ENCODE peak calls at places on chromosomes 12 and 14, in nine cellular contexts. Z, G, M, J, W, U, I, R and D are unnamed samples.

GRCh38 chr14:94099006-94099405 is 11.5 kb upstream of the IFI27 start:
- DNase-seq in Z (no peak), G (no peak), M (no peak), J (no peak), W (no peak), U (no peak), I (no peak), R (no peak), D (no peak)

GRCh38 chr12:121858662-121859572 is at the start of gene HPD:
- DNase-seq in Z (no peak), G (peak), M (peak), J (peak), W (peak), U (peak), I (peak), R (peak), D (no peak)

GRCh38 chr12:54688309-54689033 is 40.3 kb upstream of the DCD start:
- DNase-seq in Z (no peak), G (no peak), M (no peak), J (no peak), W (no peak), U (no peak), I (no peak), R (no peak), D (no peak)

GRCh38 chr14:23442721-23443356 is 7.4 kb upstream of the MYH7 start:
- DNase-seq in Z (no peak), G (no peak), M (no peak), J (no peak), W (no peak), U (peak), I (no peak), R (no peak), D (no peak)

GRCh38 chr12:114220311-114220710 is 185.6 kb downstream of the TBX5 start:
- DNase-seq in Z (no peak), G (no peak), M (no peak), J (no peak), W (no peak), U (no peak), I (no peak), R (no peak), D (no peak)

GRCh38 chr14:104784218-104784568 is 11.4 kb downstream of the AKT1 start:
- DNase-seq in Z (no peak), G (no peak), M (no peak), J (peak), W (no peak), U (no peak), I (no peak), R (no peak), D (no peak)

GRCh38 chr14:32785585-32785984 is 153.1 kb upstream of the NPAS3 start:
- DNase-seq in Z (no peak), G (no peak), M (no peak), J (no peak), W (no peak), U (no peak), I (no peak), R (no peak), D (no peak)

GRCh38 chr12:8629486-8630033 is 16.9 kb upstream of the AICDA start:
- DNase-seq in Z (no peak), G (no peak), M (no peak), J (no peak), W (no peak), U (no peak), I (no peak), R (no peak), D (no peak)

GRCh38 chr14:62428429-62429203 is 616.6 kb downstream of the KCNH5 start:
- DNase-seq in Z (no peak), G (peak), M (no peak), J (no peak), W (no peak), U (no peak), I (no peak), R (no peak), D (no peak)

GRCh38 chr12:20367731-20368652 is at the start of gene PDE3A:
- DNase-seq in Z (no peak), G (no peak), M (no peak), J (peak), W (peak), U (peak), I (peak), R (peak), D (no peak)

GRCh38 chr14:101577221-101577909 is 16.1 kb downstream of the DIO3 start:
- DNase-seq in Z (no peak), G (no peak), M (no peak), J (no peak), W (no peak), U (no peak), I (no peak), R (no peak), D (no peak)

GRCh38 chr12:96698965-96699364 is 208.1 kb upstream of the NEDD1 start:
- DNase-seq in Z (no peak), G (peak), M (no peak), J (no peak), W (no peak), U (no peak), I (no peak), R (no peak), D (no peak)

GRCh38 chr12:132084681-132085635 is 59.2 kb downstream of the DDX51 start:
- DNase-seq in Z (no peak), G (peak), M (no peak), J (peak), W (peak), U (peak), I (peak), R (peak), D (peak)

GRCh38 chr14:101884537-101885253 is 79.7 kb upstream of the DYNC1H1 start:
- DNase-seq in Z (no peak), G (no peak), M (no peak), J (no peak), W (peak), U (no peak), I (no peak), R (no peak), D (no peak)

GRCh38 chr14:75812592-75812991 is 151.5 kb downstream of the TTLL5 start:
- DNase-seq in Z (no peak), G (no peak), M (no peak), J (no peak), W (no peak), U (no peak), I (no peak), R (no peak), D (no peak)

GRCh38 chr14:101499513-101499912 is 61.8 kb upstream of the DIO3 start:
- DNase-seq in Z (no peak), G (no peak), M (no peak), J (no peak), W (peak), U (no peak), I (no peak), R (no peak), D (no peak)

GRCh38 chr12:48988030-48988649 is 10.0 kb downstream of the WNT1 start:
- DNase-seq in Z (no peak), G (no peak), M (no peak), J (peak), W (no peak), U (no peak), I (no peak), R (peak), D (peak)

GRCh38 chr12:51269174-51270066 is 795 bp downstream of the SMAGP start:
- DNase-seq in Z (no peak), G (peak), M (no peak), J (peak), W (no peak), U (peak), I (no peak), R (peak), D (peak)

GRCh38 chr14:99972748-99973466 is 92.3 kb upstream of the EVL start:
- DNase-seq in Z (no peak), G (no peak), M (no peak), J (no peak), W (no peak), U (no peak), I (no peak), R (no peak), D (no peak)

GRCh38 chr14:80584638-80585505 is 356.7 kb downstream of the CEP128 start:
- DNase-seq in Z (peak), G (peak), M (peak), J (no peak), W (no peak), U (no peak), I (no peak), R (no peak), D (no peak)

GRCh38 chr14:75379246-75379929 is 48.4 kb upstream of the JDP2 start:
- DNase-seq in Z (no peak), G (no peak), M (no peak), J (no peak), W (no peak), U (no peak), I (no peak), R (no peak), D (no peak)

GRCh38 chr12:4215862-4216541 is 57.6 kb upstream of the CCND2 start:
- DNase-seq in Z (no peak), G (no peak), M (no peak), J (no peak), W (no peak), U (no peak), I (no peak), R (no peak), D (no peak)

GRCh38 chr12:6620137-6620884 is 13.1 kb upstream of the CHD4 start:
- DNase-seq in Z (no peak), G (no peak), M (no peak), J (peak), W (no peak), U (no peak), I (no peak), R (peak), D (no peak)
- TF ChIP-seq CTCF in Z (no peak), G (no peak), M (peak), J (peak), W (peak), U (peak), I (no peak), R (peak), D (peak)

GRCh38 chr12:108566452-108566851 is 4.1 kb downstream of the ISCU start:
- DNase-seq in Z (no peak), G (no peak), M (no peak), J (no peak), W (no peak), U (no peak), I (no peak), R (no peak), D (no peak)
- H3K27ac ChIP-seq in Z (peak), G (peak), M (no peak), J (peak), W (peak), U (peak), I (no peak), R (peak), D (peak)

GRCh38 chr14:106069786-106070185 is 543.4 kb downstream of the TMEM121 start:
- DNase-seq in Z (no peak), G (no peak), M (no peak), J (no peak), W (no peak), U (no peak), I (no peak), R (no peak), D (no peak)
- TF ChIP-seq CTCF in Z (no peak), G (no peak), M (no peak), J (no peak), W (no peak), U (no peak), I (no peak), R (no peak), D (no peak)

GRCh38 chr12:131040491-131040890 is 86.8 kb downstream of the ADGRD1 start:
- DNase-seq in Z (no peak), G (no peak), M (no peak), J (no peak), W (no peak), U (no peak), I (no peak), R (no peak), D (no peak)

GRCh38 chr12:131043401-131043871 is 89.7 kb downstream of the ADGRD1 start:
- DNase-seq in Z (no peak), G (no peak), M (no peak), J (no peak), W (peak), U (no peak), I (no peak), R (no peak), D (no peak)

GRCh38 chr12:131042848-131043245 is 89.1 kb downstream of the ADGRD1 start:
- DNase-seq in Z (no peak), G (no peak), M (no peak), J (no peak), W (no peak), U (no peak), I (no peak), R (no peak), D (peak)

GRCh38 chr12:131041216-131041967 is 87.7 kb downstream of the ADGRD1 start:
- DNase-seq in Z (no peak), G (no peak), M (no peak), J (no peak), W (no peak), U (no peak), I (no peak), R (no peak), D (no peak)

DNA sequence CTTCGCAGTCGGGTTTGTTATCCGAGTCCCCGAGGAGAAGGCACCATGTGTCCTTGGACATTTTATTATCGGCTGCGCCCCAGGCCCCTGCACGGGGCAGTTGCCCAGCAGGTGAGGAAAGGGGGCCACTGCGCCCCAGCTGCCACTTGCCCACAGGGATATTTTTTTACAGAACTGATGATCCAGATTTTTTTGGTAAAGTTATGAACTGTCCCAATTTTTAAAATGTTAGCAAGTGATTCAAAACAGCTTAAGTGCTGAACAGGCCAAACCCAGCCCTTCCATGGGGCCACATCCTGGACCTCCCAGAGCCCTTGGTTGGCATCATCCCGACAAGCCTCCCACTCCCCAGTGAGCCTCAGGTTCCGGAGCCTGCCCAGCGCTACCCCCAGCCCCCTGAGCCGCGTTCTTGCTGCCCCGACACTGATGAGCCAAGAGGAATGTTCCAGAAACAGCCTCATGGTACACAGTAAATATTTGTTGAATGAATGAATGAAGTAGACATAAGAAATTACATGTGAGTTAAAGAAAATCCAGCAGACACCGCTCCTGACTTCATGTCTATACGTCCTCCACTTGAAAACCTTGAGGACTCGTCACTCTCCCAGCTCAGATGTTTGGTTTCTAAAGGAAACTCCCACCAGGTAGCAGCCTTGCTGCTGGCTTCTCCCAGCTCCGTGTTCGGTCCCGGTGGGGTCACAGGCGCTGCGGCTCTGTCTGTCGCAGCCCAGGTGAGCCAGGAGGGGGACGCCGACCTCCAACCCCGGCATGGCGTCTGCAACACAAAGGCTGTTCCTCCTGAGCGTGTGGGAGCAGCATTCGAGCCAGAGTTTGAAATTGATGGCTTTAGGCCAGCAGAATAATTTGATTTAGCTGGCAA is 88.5 kb downstream of the ADGRD1 start:
- DNase-seq in Z (no peak), G (no peak), M (no peak), J (no peak), W (no peak), U (no peak), I (no peak), R (no peak), D (no peak)
- H3K27ac ChIP-seq in Z (no peak), G (no peak), M (no peak), J (no peak), W (no peak), U (no peak), I (no peak), R (no peak), D (no peak)

GRCh38 chr12:38662851-38663250 is 242.5 kb downstream of the CPNE8 start:
- DNase-seq in Z (no peak), G (no peak), M (no peak), J (no peak), W (no peak), U (no peak), I (no peak), R (no peak), D (no peak)

GRCh38 chr12:38666425-38666824 is 239.0 kb downstream of the CPNE8 start:
- DNase-seq in Z (no peak), G (no peak), M (no peak), J (no peak), W (no peak), U (no peak), I (no peak), R (no peak), D (no peak)

GRCh38 chr12:38669081-38669480 is 236.3 kb downstream of the CPNE8 start:
- DNase-seq in Z (no peak), G (no peak), M (no peak), J (no peak), W (no peak), U (no peak), I (no peak), R (no peak), D (no peak)

GRCh38 chr12:38669530-38669929 is 235.9 kb downstream of the CPNE8 start:
- DNase-seq in Z (no peak), G (no peak), M (no peak), J (no peak), W (no peak), U (no peak), I (no peak), R (no peak), D (no peak)

DNA sequence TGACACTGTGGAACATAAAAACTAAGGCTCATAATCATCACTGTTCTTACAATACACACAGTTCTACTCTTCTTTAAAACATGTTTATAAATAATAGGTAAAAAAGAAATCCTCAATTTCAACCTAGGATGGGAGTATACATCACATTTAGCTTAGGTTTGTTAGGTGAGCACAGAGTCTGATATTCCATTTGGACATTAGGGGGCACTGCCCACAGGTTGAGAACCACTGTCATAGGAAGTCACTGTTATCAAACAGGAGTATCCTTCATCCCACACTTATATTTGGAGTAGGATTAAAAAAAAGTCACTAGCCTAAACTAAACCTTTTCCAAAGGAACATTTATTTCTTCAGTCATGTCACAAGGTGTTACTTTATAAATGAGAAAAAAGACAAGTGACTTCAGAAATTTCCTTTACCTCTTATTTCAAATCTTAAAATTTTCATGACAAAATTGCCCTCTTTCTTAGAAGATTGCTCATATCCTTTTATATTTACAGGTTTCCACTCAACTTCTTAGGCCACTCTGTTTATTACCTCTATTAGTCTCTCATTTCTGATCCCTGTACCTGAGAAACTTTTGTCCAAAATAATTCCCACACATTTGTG is 240.6 kb downstream of the CPNE8 start:
- DNase-seq in Z (no peak), G (no peak), M (no peak), J (no peak), W (no peak), U (no peak), I (no peak), R (no peak), D (no peak)
- TF ChIP-seq CTCF in Z (peak), G (peak), M (no peak), J (no peak), W (no peak), U (peak), I (no peak), R (no peak), D (peak)

GRCh38 chr12:67441736-67442346 is 172.7 kb downstream of the CAND1 start:
- DNase-seq in Z (peak), G (no peak), M (peak), J (peak), W (peak), U (peak), I (peak), R (peak), D (peak)
- H3K27ac ChIP-seq in Z (no peak), G (no peak), M (no peak), J (no peak), W (peak), U (peak), I (peak), R (peak), D (no peak)

GRCh38 chr14:21133896-21134295 is 22.0 kb downstream of the OR5AU1 start:
- DNase-seq in Z (no peak), G (no peak), M (no peak), J (no peak), W (no peak), U (no peak), I (no peak), R (no peak), D (no peak)

DNA sequence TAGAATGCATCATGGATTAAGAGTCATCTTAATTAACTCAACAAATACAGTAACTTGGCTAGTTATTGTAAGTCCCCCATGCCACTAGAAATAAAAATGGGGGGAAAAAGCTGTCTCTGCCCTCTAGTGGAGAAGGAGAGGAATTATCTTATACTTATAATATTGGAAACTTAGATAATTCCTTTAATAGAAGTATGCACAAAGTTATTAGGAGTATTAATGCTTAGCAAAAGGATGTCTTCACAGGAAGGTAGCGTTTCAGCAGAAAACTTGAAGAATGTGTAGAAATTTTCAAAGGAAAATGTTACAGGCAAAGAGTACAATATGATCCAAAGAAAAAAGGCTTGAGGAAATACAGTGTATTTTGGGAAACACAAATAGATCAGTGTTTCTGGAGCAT is 19.8 kb downstream of the OR5AU1 start:
- DNase-seq in Z (no peak), G (peak), M (no peak), J (no peak), W (no peak), U (no peak), I (no peak), R (no peak), D (no peak)
- TF ChIP-seq CTCF in Z (peak), G (peak), M (peak), J (peak), W (peak), U (peak), I (peak), R (peak), D (peak)

DNA sequence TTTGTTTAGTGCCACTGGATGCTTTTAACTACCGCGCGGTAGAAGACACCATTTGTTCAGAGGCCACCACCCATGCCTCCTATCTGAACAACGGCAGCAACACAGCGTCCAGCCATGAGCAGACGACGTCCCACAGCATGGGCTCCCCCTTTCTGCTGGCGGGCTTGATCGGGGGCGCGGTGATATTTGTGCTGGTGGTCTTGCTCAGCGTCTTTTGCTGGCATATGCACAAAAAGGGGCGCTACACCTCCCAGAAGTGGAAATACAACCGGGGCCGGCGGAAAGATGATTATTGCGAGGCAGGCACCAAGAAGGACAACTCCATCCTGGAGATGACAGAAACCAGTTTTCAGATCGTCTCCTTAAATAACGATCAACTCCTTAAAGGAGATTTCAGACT is 93.0 kb downstream of the FLRT2 start:
- DNase-seq in Z (no peak), G (no peak), M (no peak), J (no peak), W (no peak), U (no peak), I (no peak), R (no peak), D (no peak)
- H3K27ac ChIP-seq in Z (no peak), G (no peak), M (no peak), J (no peak), W (no peak), U (no peak), I (no peak), R (no peak), D (no peak)